ENCODE peak calls at places on chromosomes 13 and 19, in ten cellular contexts. One of them, this sample, is unnamed.

GRCh38 chr19:57099199-57099661 is 20.6 kb upstream of the USP29 start:
- DNase-seq in CD8-positive, alpha-beta memory T cell: peak
- DNase-seq in psoas muscle: peak
- DNase-seq in CD4-positive, alpha-beta T cell: peak
- DNase-seq in heart left ventricle: peak
- DNase-seq in mesenchymal stem cell: no peak
- DNase-seq in iPS DF 6.9: peak
- DNase-seq in heart right ventricle: peak
- DNase-seq in upper lobe of right lung: peak
- DNase-seq in CD4-positive, alpha-beta memory T cell: peak
- DNase-seq in this sample: peak

GRCh38 chr19:11659612-11660011 is 62.3 kb downstream of the ZNF627 start:
- DNase-seq in upper lobe of right lung: no peak
- DNase-seq in heart left ventricle: no peak
- DNase-seq in iPS DF 6.9: no peak
- DNase-seq in psoas muscle: no peak
- DNase-seq in CD4-positive, alpha-beta memory T cell: no peak
- DNase-seq in heart right ventricle: no peak
- DNase-seq in CD8-positive, alpha-beta memory T cell: no peak
- DNase-seq in CD4-positive, alpha-beta T cell: no peak
- DNase-seq in mesenchymal stem cell: no peak
- DNase-seq in this sample: no peak

GRCh38 chr19:45484273-45484945 is 12.4 kb downstream of the RTN2 start:
- DNase-seq in CD4-positive, alpha-beta memory T cell: no peak
- DNase-seq in mesenchymal stem cell: peak
- DNase-seq in heart right ventricle: no peak
- DNase-seq in CD4-positive, alpha-beta T cell: no peak
- DNase-seq in CD8-positive, alpha-beta memory T cell: no peak
- DNase-seq in upper lobe of right lung: no peak
- DNase-seq in iPS DF 6.9: no peak
- DNase-seq in psoas muscle: no peak
- DNase-seq in heart left ventricle: no peak
- DNase-seq in this sample: no peak

GRCh38 chr13:94966380-94966779 is 254.0 kb upstream of the SOX21 start:
- DNase-seq in CD8-positive, alpha-beta memory T cell: no peak
- DNase-seq in psoas muscle: no peak
- DNase-seq in heart right ventricle: no peak
- DNase-seq in upper lobe of right lung: no peak
- DNase-seq in heart left ventricle: no peak
- DNase-seq in CD4-positive, alpha-beta T cell: no peak
- DNase-seq in mesenchymal stem cell: no peak
- DNase-seq in iPS DF 6.9: no peak
- DNase-seq in CD4-positive, alpha-beta memory T cell: no peak
- DNase-seq in this sample: no peak

GRCh38 chr13:111161601-111162600 is 46.8 kb downstream of the ARHGEF7 start:
- DNase-seq in mesenchymal stem cell: no peak
- DNase-seq in iPS DF 6.9: no peak
- DNase-seq in CD4-positive, alpha-beta T cell: no peak
- DNase-seq in heart right ventricle: no peak
- DNase-seq in heart left ventricle: no peak
- DNase-seq in psoas muscle: no peak
- DNase-seq in CD4-positive, alpha-beta memory T cell: no peak
- DNase-seq in upper lobe of right lung: no peak
- DNase-seq in CD8-positive, alpha-beta memory T cell: no peak
- DNase-seq in this sample: no peak

GRCh38 chr19:12064266-12065099 is at the start of gene ZNF844:
- DNase-seq in CD4-positive, alpha-beta T cell: peak
- DNase-seq in CD4-positive, alpha-beta memory T cell: peak
- DNase-seq in iPS DF 6.9: peak
- DNase-seq in mesenchymal stem cell: peak
- DNase-seq in upper lobe of right lung: peak
- DNase-seq in CD8-positive, alpha-beta memory T cell: peak
- DNase-seq in psoas muscle: peak
- DNase-seq in heart right ventricle: peak
- DNase-seq in heart left ventricle: peak
- DNase-seq in this sample: peak

GRCh38 chr19:39765091-39766076 is 13.3 kb upstream of the LEUTX start:
- DNase-seq in upper lobe of right lung: no peak
- DNase-seq in psoas muscle: peak
- DNase-seq in heart right ventricle: no peak
- DNase-seq in CD8-positive, alpha-beta memory T cell: peak
- DNase-seq in heart left ventricle: peak
- DNase-seq in CD4-positive, alpha-beta T cell: peak
- DNase-seq in mesenchymal stem cell: peak
- DNase-seq in CD4-positive, alpha-beta memory T cell: peak
- DNase-seq in iPS DF 6.9: peak
- DNase-seq in this sample: peak

GRCh38 chr13:50512602-50513527 is 330.6 kb downstream of the DLEU7 start:
- DNase-seq in CD8-positive, alpha-beta memory T cell: peak
- DNase-seq in upper lobe of right lung: peak
- DNase-seq in mesenchymal stem cell: peak
- DNase-seq in CD4-positive, alpha-beta T cell: peak
- DNase-seq in heart right ventricle: peak
- DNase-seq in iPS DF 6.9: no peak
- DNase-seq in heart left ventricle: peak
- DNase-seq in psoas muscle: peak
- DNase-seq in CD4-positive, alpha-beta memory T cell: peak
- DNase-seq in this sample: peak

GRCh38 chr19:35134601-35135091 is at the start of gene LGI4:
- DNase-seq in CD4-positive, alpha-beta memory T cell: no peak
- DNase-seq in heart left ventricle: no peak
- DNase-seq in CD4-positive, alpha-beta T cell: no peak
- DNase-seq in CD8-positive, alpha-beta memory T cell: no peak
- DNase-seq in upper lobe of right lung: no peak
- DNase-seq in mesenchymal stem cell: no peak
- DNase-seq in heart right ventricle: no peak
- DNase-seq in iPS DF 6.9: no peak
- DNase-seq in psoas muscle: no peak
- DNase-seq in this sample: no peak

DNA sequence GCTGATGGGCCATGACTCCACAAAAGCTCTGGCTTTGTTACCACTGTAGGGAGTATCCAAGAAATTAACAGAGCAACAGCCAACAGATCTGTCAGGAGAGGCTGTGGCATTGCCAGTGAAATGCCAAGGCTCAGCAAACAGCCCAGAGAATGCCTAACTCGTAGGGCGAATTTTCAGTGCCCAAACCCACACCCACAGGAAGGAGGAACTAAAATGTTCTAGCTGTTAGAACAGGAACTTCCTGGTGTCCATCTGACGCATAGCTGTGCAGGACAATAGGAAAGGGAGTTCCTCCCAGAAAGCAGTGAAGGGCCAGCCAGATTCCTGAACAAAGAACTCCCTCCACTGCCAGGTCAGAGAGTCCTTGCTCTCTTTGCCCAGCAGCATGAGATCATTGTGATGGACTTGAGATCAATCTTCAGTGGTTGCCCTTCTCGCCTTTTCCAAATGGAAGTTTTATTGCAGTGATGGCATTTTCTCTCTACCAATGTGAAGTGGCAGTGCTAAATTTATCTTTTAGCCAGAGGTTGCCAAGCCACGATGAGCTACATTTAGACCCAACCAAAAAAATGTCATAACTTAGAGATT is 224.2 kb upstream of the STARD13 start:
- DNase-seq in iPS DF 6.9: no peak
- DNase-seq in CD4-positive, alpha-beta memory T cell: no peak
- DNase-seq in heart right ventricle: peak
- DNase-seq in mesenchymal stem cell: peak
- DNase-seq in psoas muscle: peak
- DNase-seq in heart left ventricle: peak
- DNase-seq in upper lobe of right lung: no peak
- DNase-seq in CD4-positive, alpha-beta T cell: no peak
- DNase-seq in CD8-positive, alpha-beta memory T cell: no peak
- DNase-seq in this sample: peak
- H3K27ac ChIP-seq in iPS DF 6.9: no peak
- H3K27ac ChIP-seq in CD4-positive, alpha-beta memory T cell: no peak
- H3K27ac ChIP-seq in heart right ventricle: peak
- H3K27ac ChIP-seq in mesenchymal stem cell: no peak
- H3K27ac ChIP-seq in psoas muscle: peak
- H3K27ac ChIP-seq in heart left ventricle: peak
- H3K27ac ChIP-seq in upper lobe of right lung: peak
- H3K27ac ChIP-seq in CD4-positive, alpha-beta T cell: no peak
- H3K27ac ChIP-seq in CD8-positive, alpha-beta memory T cell: no peak
- H3K27ac ChIP-seq in this sample: peak

GRCh38 chr19:42403586-42403985 is 13.5 kb upstream of the CNFN start:
- DNase-seq in heart right ventricle: no peak
- DNase-seq in psoas muscle: no peak
- DNase-seq in mesenchymal stem cell: no peak
- DNase-seq in CD4-positive, alpha-beta memory T cell: no peak
- DNase-seq in upper lobe of right lung: no peak
- DNase-seq in CD8-positive, alpha-beta memory T cell: no peak
- DNase-seq in iPS DF 6.9: no peak
- DNase-seq in heart left ventricle: no peak
- DNase-seq in CD4-positive, alpha-beta T cell: no peak
- DNase-seq in this sample: no peak

GRCh38 chr19:42400404-42400803 is 10.3 kb upstream of the CNFN start:
- DNase-seq in CD8-positive, alpha-beta memory T cell: no peak
- DNase-seq in CD4-positive, alpha-beta memory T cell: no peak
- DNase-seq in iPS DF 6.9: no peak
- DNase-seq in upper lobe of right lung: no peak
- DNase-seq in mesenchymal stem cell: no peak
- DNase-seq in heart right ventricle: no peak
- DNase-seq in psoas muscle: no peak
- DNase-seq in heart left ventricle: no peak
- DNase-seq in CD4-positive, alpha-beta T cell: no peak
- DNase-seq in this sample: no peak

GRCh38 chr19:42406111-42406510 is 16.0 kb upstream of the CNFN start:
- DNase-seq in heart right ventricle: no peak
- DNase-seq in upper lobe of right lung: no peak
- DNase-seq in mesenchymal stem cell: no peak
- DNase-seq in CD4-positive, alpha-beta memory T cell: no peak
- DNase-seq in psoas muscle: no peak
- DNase-seq in CD8-positive, alpha-beta memory T cell: no peak
- DNase-seq in iPS DF 6.9: no peak
- DNase-seq in CD4-positive, alpha-beta T cell: no peak
- DNase-seq in heart left ventricle: no peak
- DNase-seq in this sample: no peak

GRCh38 chr19:42401365-42402303 is 11.5 kb upstream of the CNFN start:
- DNase-seq in CD4-positive, alpha-beta T cell: peak
- DNase-seq in psoas muscle: peak
- DNase-seq in iPS DF 6.9: no peak
- DNase-seq in heart right ventricle: peak
- DNase-seq in CD8-positive, alpha-beta memory T cell: peak
- DNase-seq in CD4-positive, alpha-beta memory T cell: peak
- DNase-seq in upper lobe of right lung: peak
- DNase-seq in heart left ventricle: peak
- DNase-seq in mesenchymal stem cell: peak
- DNase-seq in this sample: peak

DNA sequence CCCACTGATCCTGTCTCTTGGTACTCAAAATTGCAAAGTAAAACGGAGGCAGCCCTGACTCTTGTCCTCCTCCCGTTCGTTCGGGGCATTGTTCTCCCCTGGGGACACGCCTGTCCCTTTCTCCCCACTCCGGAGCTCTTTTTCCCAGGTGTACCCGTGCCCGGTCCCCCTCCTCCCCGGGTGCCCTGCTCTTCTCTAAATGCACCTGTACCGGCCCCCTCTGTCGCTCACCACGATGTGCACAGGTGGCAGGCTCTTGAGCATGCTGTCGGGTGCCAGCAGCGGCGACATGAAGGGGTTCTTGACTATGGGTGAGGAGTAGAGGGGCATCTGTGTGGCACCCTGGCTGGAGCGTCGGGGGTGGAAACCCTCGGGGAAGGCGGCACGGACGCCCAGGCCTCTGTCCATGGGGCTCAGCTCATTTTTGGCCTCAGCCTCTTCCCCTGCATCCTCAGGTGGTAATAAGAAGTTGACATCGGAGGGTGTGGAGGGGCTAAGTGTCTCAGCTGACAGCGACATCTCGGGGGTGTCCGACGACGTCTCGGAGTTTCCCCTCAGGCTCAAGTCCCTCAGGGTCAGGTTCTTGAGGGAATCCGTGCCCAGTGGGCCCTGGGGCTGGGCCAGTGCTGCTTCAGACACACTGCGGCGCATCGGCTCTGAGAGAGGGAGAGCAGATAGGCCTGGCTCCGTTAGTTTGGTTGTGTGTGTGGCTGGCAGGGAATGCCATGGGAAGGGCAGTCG is 12.4 kb upstream of the CNFN start:
- DNase-seq in heart left ventricle: no peak
- DNase-seq in iPS DF 6.9: no peak
- DNase-seq in CD8-positive, alpha-beta memory T cell: no peak
- DNase-seq in CD4-positive, alpha-beta T cell: no peak
- DNase-seq in upper lobe of right lung: no peak
- DNase-seq in psoas muscle: no peak
- DNase-seq in CD4-positive, alpha-beta memory T cell: no peak
- DNase-seq in heart right ventricle: no peak
- DNase-seq in mesenchymal stem cell: no peak
- DNase-seq in this sample: no peak
- H3K27ac ChIP-seq in heart left ventricle: no peak
- H3K27ac ChIP-seq in iPS DF 6.9: no peak
- H3K27ac ChIP-seq in CD8-positive, alpha-beta memory T cell: peak
- H3K27ac ChIP-seq in CD4-positive, alpha-beta T cell: no peak
- H3K27ac ChIP-seq in upper lobe of right lung: no peak
- H3K27ac ChIP-seq in psoas muscle: no peak
- H3K27ac ChIP-seq in CD4-positive, alpha-beta memory T cell: no peak
- H3K27ac ChIP-seq in heart right ventricle: no peak
- H3K27ac ChIP-seq in mesenchymal stem cell: no peak
- H3K27ac ChIP-seq in this sample: no peak

GRCh38 chr19:43725468-43725867 is 9.6 kb downstream of the IRGC start:
- DNase-seq in mesenchymal stem cell: no peak
- DNase-seq in heart right ventricle: no peak
- DNase-seq in CD8-positive, alpha-beta memory T cell: no peak
- DNase-seq in upper lobe of right lung: no peak
- DNase-seq in CD4-positive, alpha-beta T cell: no peak
- DNase-seq in iPS DF 6.9: no peak
- DNase-seq in heart left ventricle: peak
- DNase-seq in CD4-positive, alpha-beta memory T cell: no peak
- DNase-seq in psoas muscle: no peak
- DNase-seq in this sample: no peak
- H3K27ac ChIP-seq in mesenchymal stem cell: no peak
- H3K27ac ChIP-seq in heart right ventricle: peak
- H3K27ac ChIP-seq in CD8-positive, alpha-beta memory T cell: no peak
- H3K27ac ChIP-seq in upper lobe of right lung: no peak
- H3K27ac ChIP-seq in CD4-positive, alpha-beta T cell: no peak
- H3K27ac ChIP-seq in iPS DF 6.9: no peak
- H3K27ac ChIP-seq in heart left ventricle: peak
- H3K27ac ChIP-seq in CD4-positive, alpha-beta memory T cell: no peak
- H3K27ac ChIP-seq in psoas muscle: no peak
- H3K27ac ChIP-seq in this sample: no peak

DNA sequence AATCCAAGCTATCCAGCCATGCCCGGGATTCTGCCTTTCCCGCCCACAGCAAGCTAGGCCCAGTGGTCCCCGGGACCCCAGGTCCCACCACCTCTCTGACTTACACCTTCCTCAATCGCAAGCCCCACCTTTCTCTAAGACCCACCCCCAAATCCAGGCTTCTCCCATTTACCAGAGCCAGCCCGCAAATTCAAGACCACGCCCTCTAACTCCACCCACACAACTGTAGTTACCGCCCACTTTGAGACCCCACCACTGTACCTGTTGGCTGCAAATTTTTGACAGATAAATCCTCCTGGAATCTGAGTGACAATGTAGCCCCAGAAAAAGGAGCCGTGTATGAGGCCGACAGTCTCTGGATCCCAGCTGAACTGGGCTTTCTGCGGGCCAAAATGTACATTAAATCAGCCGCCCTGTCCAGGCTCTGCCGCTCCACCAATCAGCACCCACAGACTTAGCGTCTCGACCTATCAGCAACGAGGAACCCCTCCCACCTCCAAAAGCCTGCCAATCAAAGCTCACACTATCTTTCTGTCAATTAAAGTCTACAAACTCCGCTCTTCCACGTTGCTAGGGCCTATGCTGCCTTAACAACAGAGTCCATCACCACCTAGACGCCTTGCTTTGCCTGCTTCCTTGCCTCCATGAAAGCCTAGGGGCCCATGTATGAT is 6.3 kb downstream of the SLC17A7 start:
- DNase-seq in heart right ventricle: no peak
- DNase-seq in psoas muscle: no peak
- DNase-seq in upper lobe of right lung: no peak
- DNase-seq in mesenchymal stem cell: no peak
- DNase-seq in CD4-positive, alpha-beta T cell: no peak
- DNase-seq in CD4-positive, alpha-beta memory T cell: no peak
- DNase-seq in heart left ventricle: no peak
- DNase-seq in CD8-positive, alpha-beta memory T cell: no peak
- DNase-seq in iPS DF 6.9: no peak
- DNase-seq in this sample: no peak
- H3K27ac ChIP-seq in heart right ventricle: no peak
- H3K27ac ChIP-seq in psoas muscle: no peak
- H3K27ac ChIP-seq in upper lobe of right lung: no peak
- H3K27ac ChIP-seq in mesenchymal stem cell: no peak
- H3K27ac ChIP-seq in CD4-positive, alpha-beta T cell: no peak
- H3K27ac ChIP-seq in CD4-positive, alpha-beta memory T cell: no peak
- H3K27ac ChIP-seq in heart left ventricle: no peak
- H3K27ac ChIP-seq in CD8-positive, alpha-beta memory T cell: no peak
- H3K27ac ChIP-seq in iPS DF 6.9: no peak
- H3K27ac ChIP-seq in this sample: no peak

This sample was measured in tibial nerve.